ENCODE peak calls at places on chromosomes 12 and 14, in four cellular contexts. One of them, this sample, is unnamed. For H3K27me3, the result is how much of the 10 kb centered on the place peaks cover.

GRCh38 chr12:109115758-109116610 is at the start of gene ACACB:
- DNase-seq in heart right ventricle: peak
- DNase-seq in adrenal gland: peak
- DNase-seq in GM23338: peak
- DNase-seq in this sample: no peak

GRCh38 chr12:17326649-17327048 is 720.7 kb upstream of the LMO3 start:
- DNase-seq in heart right ventricle: no peak
- DNase-seq in adrenal gland: no peak
- DNase-seq in GM23338: no peak
- DNase-seq in this sample: no peak

GRCh38 chr12:127162307-127162706 is 1104.7 kb upstream of the TMEM132C start:
- DNase-seq in heart right ventricle: no peak
- DNase-seq in adrenal gland: no peak
- DNase-seq in GM23338: peak
- DNase-seq in this sample: no peak

GRCh38 chr12:49827351-49828099 is 688 bp downstream of the NCKAP5L start:
- DNase-seq in heart right ventricle: peak
- DNase-seq in adrenal gland: peak
- DNase-seq in GM23338: peak
- DNase-seq in this sample: peak

GRCh38 chr14:28949503-28949902 is 182.9 kb downstream of the FOXG1 start:
- DNase-seq in heart right ventricle: no peak
- DNase-seq in adrenal gland: no peak
- DNase-seq in GM23338: no peak
- DNase-seq in this sample: no peak

GRCh38 chr12:113186033-113186365 is 478 bp downstream of the RITA1 start:
- DNase-seq in heart right ventricle: no peak
- DNase-seq in adrenal gland: no peak
- DNase-seq in GM23338: no peak
- DNase-seq in this sample: no peak

GRCh38 chr12:28369483-28369882 is 179.2 kb downstream of the CCDC91 start:
- DNase-seq in heart right ventricle: no peak
- DNase-seq in adrenal gland: no peak
- DNase-seq in GM23338: no peak
- DNase-seq in this sample: no peak

GRCh38 chr14:78519863-78520262 is 349.7 kb downstream of the NRXN3 start:
- DNase-seq in heart right ventricle: no peak
- DNase-seq in adrenal gland: peak
- DNase-seq in GM23338: peak
- DNase-seq in this sample: no peak

GRCh38 chr14:101500061-101500460 is 61.2 kb upstream of the DIO3 start:
- DNase-seq in heart right ventricle: no peak
- DNase-seq in adrenal gland: no peak
- DNase-seq in GM23338: no peak
- DNase-seq in this sample: peak

GRCh38 chr12:55365086-55365485 is 2.3 kb downstream of the OR6C75 start:
- DNase-seq in heart right ventricle: no peak
- DNase-seq in adrenal gland: no peak
- DNase-seq in GM23338: no peak
- DNase-seq in this sample: no peak
- H3K27me3 ChIP-seq in heart right ventricle: under half
- H3K27me3 ChIP-seq in adrenal gland: under half
- H3K27me3 ChIP-seq in GM23338: under half
- H3K27me3 ChIP-seq in this sample: under half

DNA sequence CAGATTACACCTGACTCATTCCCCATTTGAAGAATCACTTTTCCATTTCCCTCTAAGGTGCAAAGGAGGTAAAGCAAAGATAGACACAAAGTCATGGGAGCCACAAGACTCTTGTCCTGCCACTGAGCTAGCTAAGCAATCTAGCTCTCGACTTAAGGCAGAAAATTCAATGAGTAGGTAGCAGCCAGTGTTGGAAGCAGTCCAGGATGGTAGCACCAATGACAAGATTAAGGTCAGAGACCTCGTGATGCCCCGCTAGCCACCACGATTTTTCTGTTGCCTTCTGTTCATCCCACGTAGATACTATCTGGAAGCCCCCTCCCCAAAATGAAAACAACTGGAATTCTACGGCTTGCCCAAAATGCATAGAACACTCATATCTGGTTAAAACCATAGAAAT is 1.4 kb downstream of the VAMP1 start:
- DNase-seq in heart right ventricle: no peak
- DNase-seq in adrenal gland: peak
- DNase-seq in GM23338: no peak
- DNase-seq in this sample: no peak
- H3K4me3 ChIP-seq in heart right ventricle: peak
- H3K4me3 ChIP-seq in adrenal gland: no peak
- H3K4me3 ChIP-seq in GM23338: peak
- H3K4me3 ChIP-seq in this sample: peak

GRCh38 chr12:69821032-69821431 is 4.0 kb upstream of the MYRFL start:
- DNase-seq in heart right ventricle: no peak
- DNase-seq in adrenal gland: no peak
- DNase-seq in GM23338: no peak
- DNase-seq in this sample: no peak
- H3K27ac ChIP-seq in heart right ventricle: no peak
- H3K27ac ChIP-seq in adrenal gland: no peak
- H3K27ac ChIP-seq in GM23338: no peak
- H3K27ac ChIP-seq in this sample: no peak

GRCh38 chr14:24342889-24343288 is 3.1 kb upstream of the RIPK3 start:
- DNase-seq in heart right ventricle: no peak
- DNase-seq in adrenal gland: no peak
- DNase-seq in GM23338: no peak
- DNase-seq in this sample: no peak
- H3K27me3 ChIP-seq in heart right ventricle: under half
- H3K27me3 ChIP-seq in adrenal gland: under half
- H3K27me3 ChIP-seq in GM23338: half or more
- H3K27me3 ChIP-seq in this sample: under half

GRCh38 chr14:92686411-92686762 is 62.0 kb downstream of the LGMN start:
- DNase-seq in heart right ventricle: no peak
- DNase-seq in adrenal gland: no peak
- DNase-seq in GM23338: no peak
- DNase-seq in this sample: no peak
- H3K4me3 ChIP-seq in heart right ventricle: no peak
- H3K4me3 ChIP-seq in adrenal gland: no peak
- H3K4me3 ChIP-seq in GM23338: no peak
- H3K4me3 ChIP-seq in this sample: no peak

GRCh38 chr12:75658826-75659823 is 147.7 kb upstream of the KRR1 start:
- DNase-seq in heart right ventricle: no peak
- DNase-seq in adrenal gland: no peak
- DNase-seq in GM23338: no peak
- DNase-seq in this sample: peak

GRCh38 chr12:75658286-75658685 is 146.9 kb upstream of the KRR1 start:
- DNase-seq in heart right ventricle: no peak
- DNase-seq in adrenal gland: no peak
- DNase-seq in GM23338: no peak
- DNase-seq in this sample: no peak

GRCh38 chr12:75656210-75656609 is 144.8 kb upstream of the KRR1 start:
- DNase-seq in heart right ventricle: no peak
- DNase-seq in adrenal gland: no peak
- DNase-seq in GM23338: no peak
- DNase-seq in this sample: no peak

GRCh38 chr12:75656650-75657049 is 145.2 kb upstream of the KRR1 start:
- DNase-seq in heart right ventricle: no peak
- DNase-seq in adrenal gland: no peak
- DNase-seq in GM23338: no peak
- DNase-seq in this sample: peak

DNA sequence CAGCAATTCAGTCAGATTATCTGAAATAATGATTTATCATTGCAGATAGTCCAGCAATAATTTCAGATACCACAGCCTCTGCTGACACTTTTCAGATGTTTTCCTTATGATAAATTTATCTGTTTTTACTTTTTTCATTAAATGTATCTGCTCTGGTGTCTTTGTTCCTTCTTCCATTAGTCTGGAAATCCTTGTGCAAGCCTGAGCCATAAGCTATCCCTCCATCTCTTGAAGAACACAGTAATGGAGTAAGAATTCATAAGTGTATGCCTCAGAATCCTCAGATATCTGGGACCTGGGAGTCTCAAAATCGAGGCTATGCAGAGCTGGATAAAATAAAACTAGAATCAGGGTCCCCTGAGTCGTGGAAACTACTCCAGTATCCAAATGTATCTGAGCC is 146.5 kb upstream of the KRR1 start:
- DNase-seq in heart right ventricle: no peak
- DNase-seq in adrenal gland: no peak
- DNase-seq in GM23338: no peak
- DNase-seq in this sample: no peak
- H3K27ac ChIP-seq in heart right ventricle: no peak
- H3K27ac ChIP-seq in adrenal gland: no peak
- H3K27ac ChIP-seq in GM23338: no peak
- H3K27ac ChIP-seq in this sample: peak

GRCh38 chr12:3490848-3491382 is at the start of gene PRMT8:
- DNase-seq in heart right ventricle: no peak
- DNase-seq in adrenal gland: no peak
- DNase-seq in GM23338: peak
- DNase-seq in this sample: no peak

GRCh38 chr12:3493225-3494049 is 2.4 kb downstream of the PRMT8 start:
- DNase-seq in heart right ventricle: peak
- DNase-seq in adrenal gland: no peak
- DNase-seq in GM23338: peak
- DNase-seq in this sample: no peak

GRCh38 chr12:3489057-3489456 is 1.9 kb upstream of the PRMT8 start:
- DNase-seq in heart right ventricle: no peak
- DNase-seq in adrenal gland: no peak
- DNase-seq in GM23338: no peak
- DNase-seq in this sample: no peak

GRCh38 chr12:3491938-3492867 is 1.2 kb downstream of the PRMT8 start:
- DNase-seq in heart right ventricle: peak
- DNase-seq in adrenal gland: peak
- DNase-seq in GM23338: peak
- DNase-seq in this sample: no peak

GRCh38 chr12:3492868-3493224 is 1.8 kb downstream of the PRMT8 start:
- DNase-seq in heart right ventricle: no peak
- DNase-seq in adrenal gland: no peak
- DNase-seq in GM23338: no peak
- DNase-seq in this sample: no peak
- H3K27me3 ChIP-seq in heart right ventricle: under half
- H3K27me3 ChIP-seq in adrenal gland: half or more
- H3K27me3 ChIP-seq in GM23338: half or more
- H3K27me3 ChIP-seq in this sample: half or more

GRCh38 chr12:119180380-119181040 is 1.8 kb downstream of the HSPB8 start:
- DNase-seq in heart right ventricle: peak
- DNase-seq in adrenal gland: no peak
- DNase-seq in GM23338: no peak
- DNase-seq in this sample: peak

GRCh38 chr12:119182701-119183493 is 4.2 kb downstream of the HSPB8 start:
- DNase-seq in heart right ventricle: no peak
- DNase-seq in adrenal gland: no peak
- DNase-seq in GM23338: no peak
- DNase-seq in this sample: no peak

GRCh38 chr12:119181202-119181601 is 2.5 kb downstream of the HSPB8 start:
- DNase-seq in heart right ventricle: no peak
- DNase-seq in adrenal gland: no peak
- DNase-seq in GM23338: no peak
- DNase-seq in this sample: no peak

GRCh38 chr12:119183942-119184695 is 5.4 kb downstream of the HSPB8 start:
- DNase-seq in heart right ventricle: peak
- DNase-seq in adrenal gland: no peak
- DNase-seq in GM23338: no peak
- DNase-seq in this sample: no peak

GRCh38 chr12:119181944-119182343 is 3.2 kb downstream of the HSPB8 start:
- DNase-seq in heart right ventricle: no peak
- DNase-seq in adrenal gland: no peak
- DNase-seq in GM23338: no peak
- DNase-seq in this sample: no peak
- H3K4me3 ChIP-seq in heart right ventricle: peak
- H3K4me3 ChIP-seq in adrenal gland: no peak
- H3K4me3 ChIP-seq in GM23338: no peak
- H3K4me3 ChIP-seq in this sample: no peak

GRCh38 chr12:77089701-77090220 is 24.4 kb upstream of the E2F7 start:
- DNase-seq in heart right ventricle: no peak
- DNase-seq in adrenal gland: no peak
- DNase-seq in GM23338: no peak
- DNase-seq in this sample: no peak
- H3K27ac ChIP-seq in heart right ventricle: no peak
- H3K27ac ChIP-seq in adrenal gland: no peak
- H3K27ac ChIP-seq in GM23338: no peak
- H3K27ac ChIP-seq in this sample: no peak

GRCh38 chr12:9795945-9796344 is 31.3 kb upstream of the KLRF1 start:
- DNase-seq in heart right ventricle: no peak
- DNase-seq in adrenal gland: no peak
- DNase-seq in GM23338: no peak
- DNase-seq in this sample: no peak
- H3K27me3 ChIP-seq in heart right ventricle: under half
- H3K27me3 ChIP-seq in adrenal gland: under half
- H3K27me3 ChIP-seq in GM23338: under half
- H3K27me3 ChIP-seq in this sample: under half